ENCODE peak calls at places on chromosome 19, in four cellular contexts. One of them, this sample, is unnamed.

GRCh38 chr19:14563989-14564650 is 7.7 kb downstream of the NDUFB7 start:
- DNase-seq in AG09319: no peak
- DNase-seq in DND-41: peak; percentile 74
- DNase-seq in lung: no peak
- DNase-seq in this sample: no peak

GRCh38 chr19:16893686-16893990 is 4.8 kb downstream of the F2RL3 start:
- DNase-seq in DND-41: no peak
- DNase-seq in lung: no peak
- DNase-seq in AG09319: no peak
- DNase-seq in this sample: no peak

GRCh38 chr19:49145485-49146407 is 9.4 kb downstream of the HRC start:
- DNase-seq in DND-41: peak; percentile 68
- DNase-seq in lung: peak; percentile 78
- DNase-seq in AG09319: no peak
- DNase-seq in this sample: no peak

GRCh38 chr19:29667941-29668340 is 2.7 kb downstream of the PLEKHF1 start:
- DNase-seq in lung: no peak
- DNase-seq in AG09319: no peak
- DNase-seq in DND-41: peak; percentile 82
- DNase-seq in this sample: no peak

GRCh38 chr19:17553256-17553655 is 2.2 kb upstream of the COLGALT1 start:
- DNase-seq in DND-41: peak; percentile 53
- DNase-seq in lung: peak; percentile 51
- DNase-seq in AG09319: peak; percentile 81
- DNase-seq in this sample: peak; percentile 93

GRCh38 chr19:39408392-39409206 is 2.0 kb downstream of the ZFP36 start:
- DNase-seq in lung: no peak
- DNase-seq in DND-41: no peak
- DNase-seq in AG09319: no peak
- DNase-seq in this sample: no peak

GRCh38 chr19:344625-345319 is at the start of gene MIER2:
- DNase-seq in DND-41: peak; percentile 92
- DNase-seq in lung: peak; percentile 78
- DNase-seq in AG09319: peak; percentile 34
- DNase-seq in this sample: peak; percentile 28

GRCh38 chr19:44621367-44621766 is 8.0 kb downstream of the IGSF23 start:
- DNase-seq in lung: no peak
- DNase-seq in AG09319: no peak
- DNase-seq in DND-41: no peak
- DNase-seq in this sample: no peak

GRCh38 chr19:49210108-49210900 is 52.7 kb downstream of the TRPM4 start:
- DNase-seq in AG09319: no peak
- DNase-seq in DND-41: peak; percentile 26
- DNase-seq in lung: no peak
- DNase-seq in this sample: no peak

GRCh38 chr19:53927745-53928144 is 18.7 kb downstream of the CACNG7 start:
- DNase-seq in lung: no peak
- DNase-seq in AG09319: peak; percentile 8
- DNase-seq in DND-41: peak; percentile 76
- DNase-seq in this sample: peak; percentile 60

GRCh38 chr19:1819976-1820255 is 7.8 kb upstream of the ATP8B3 start:
- DNase-seq in DND-41: no peak
- DNase-seq in lung: no peak
- DNase-seq in AG09319: no peak
- DNase-seq in this sample: no peak

GRCh38 chr19:50633973-50634372 is 5.7 kb downstream of the SYT3 start:
- DNase-seq in DND-41: no peak
- DNase-seq in lung: no peak
- DNase-seq in AG09319: no peak
- DNase-seq in this sample: no peak

GRCh38 chr19:18915639-18916038 is 3.5 kb downstream of the COPE start:
- DNase-seq in DND-41: peak; percentile 50
- DNase-seq in lung: no peak
- DNase-seq in AG09319: no peak
- DNase-seq in this sample: no peak

GRCh38 chr19:47161876-47162489 is 31.3 kb downstream of the SAE1 start:
- DNase-seq in AG09319: no peak
- DNase-seq in DND-41: no peak
- DNase-seq in lung: no peak
- DNase-seq in this sample: no peak

GRCh38 chr19:35154535-35155406 is at the start of gene FXYD5:
- DNase-seq in lung: peak; percentile 63
- DNase-seq in AG09319: peak; percentile 34
- DNase-seq in DND-41: peak; percentile 78
- DNase-seq in this sample: no peak

GRCh38 chr19:35247526-35248309 is 1.1 kb upstream of the LSR start:
- DNase-seq in AG09319: no peak
- DNase-seq in DND-41: no peak
- DNase-seq in lung: peak; percentile 88
- DNase-seq in this sample: no peak

GRCh38 chr19:5339950-5340636 is 519 bp downstream of the PTPRS start:
- DNase-seq in DND-41: no peak
- DNase-seq in lung: no peak
- DNase-seq in AG09319: no peak
- DNase-seq in this sample: no peak

GRCh38 chr19:28608292-28608691 is 604.7 kb downstream of the UQCRFS1 start:
- DNase-seq in AG09319: no peak
- DNase-seq in DND-41: no peak
- DNase-seq in lung: no peak
- DNase-seq in this sample: no peak

GRCh38 chr19:5210556-5210955 is 130.1 kb downstream of the PTPRS start:
- DNase-seq in AG09319: no peak
- DNase-seq in lung: no peak
- DNase-seq in DND-41: no peak
- DNase-seq in this sample: no peak

GRCh38 chr19:15769586-15769985 is 17.9 kb upstream of the OR10H5 start:
- DNase-seq in DND-41: peak; percentile 49
- DNase-seq in lung: no peak
- DNase-seq in AG09319: no peak
- DNase-seq in this sample: no peak

GRCh38 chr19:21321996-21322395 is 7.2 kb downstream of the ZNF708 start:
- DNase-seq in AG09319: no peak
- DNase-seq in DND-41: no peak
- DNase-seq in lung: no peak
- DNase-seq in this sample: no peak

GRCh38 chr19:18780631-18781030 is 10.5 kb downstream of the COMP start:
- DNase-seq in DND-41: no peak
- DNase-seq in lung: no peak
- DNase-seq in AG09319: no peak
- DNase-seq in this sample: no peak

GRCh38 chr19:54432144-54432738 is 16.8 kb upstream of the LENG8 start:
- DNase-seq in AG09319: no peak
- DNase-seq in DND-41: no peak
- DNase-seq in lung: no peak
- DNase-seq in this sample: no peak

GRCh38 chr19:10093295-10094186 is 7.4 kb downstream of the SHFL start:
- DNase-seq in DND-41: peak; percentile 30
- DNase-seq in lung: no peak
- DNase-seq in AG09319: no peak
- DNase-seq in this sample: no peak

GRCh38 chr19:29630661-29631060 is 24.6 kb downstream of the POP4 start:
- DNase-seq in DND-41: no peak
- DNase-seq in lung: no peak
- DNase-seq in AG09319: no peak
- DNase-seq in this sample: no peak

GRCh38 chr19:8324186-8325050 is 3.1 kb downstream of the RPS28 start:
- DNase-seq in lung: no peak
- DNase-seq in AG09319: no peak
- DNase-seq in DND-41: peak; percentile 29
- DNase-seq in this sample: no peak

GRCh38 chr19:2634960-2635359 is 67.5 kb downstream of the GNG7 start:
- DNase-seq in lung: no peak
- DNase-seq in AG09319: no peak
- DNase-seq in DND-41: no peak
- DNase-seq in this sample: no peak

GRCh38 chr19:29449371-29449770 is 76.4 kb upstream of the VSTM2B start:
- DNase-seq in AG09319: no peak
- DNase-seq in lung: peak; percentile 16
- DNase-seq in DND-41: no peak
- DNase-seq in this sample: no peak

GRCh38 chr19:18059902-18060301 is 26.8 kb downstream of the IL12RB1 start:
- DNase-seq in lung: no peak
- DNase-seq in AG09319: no peak
- DNase-seq in DND-41: no peak
- DNase-seq in this sample: no peak

GRCh38 chr19:38878575-38879399 is 712 bp upstream of the RINL start:
- DNase-seq in AG09319: no peak
- DNase-seq in DND-41: no peak
- DNase-seq in lung: no peak
- DNase-seq in this sample: no peak

GRCh38 chr19:38676023-38676877 is 28.8 kb downstream of the ACTN4 start:
- DNase-seq in lung: no peak
- DNase-seq in DND-41: no peak
- DNase-seq in AG09319: no peak
- DNase-seq in this sample: no peak

GRCh38 chr19:21835810-21836444 is at the start of gene ZNF43:
- DNase-seq in lung: peak; percentile 97
- DNase-seq in AG09319: peak; percentile 80
- DNase-seq in DND-41: peak; percentile 97
- DNase-seq in this sample: peak; percentile 90

GRCh38 chr19:30047355-30047895 is 105.4 kb downstream of the URI1 start:
- DNase-seq in lung: no peak
- DNase-seq in AG09319: no peak
- DNase-seq in DND-41: no peak
- DNase-seq in this sample: no peak

GRCh38 chr19:46604781-46605355 is 3.7 kb downstream of the CALM3 start:
- DNase-seq in lung: no peak
- DNase-seq in AG09319: no peak
- DNase-seq in DND-41: no peak
- DNase-seq in this sample: no peak

GRCh38 chr19:15629003-15629880 is 11.5 kb upstream of the CYP4F3 start:
- DNase-seq in DND-41: peak; percentile 80
- DNase-seq in lung: peak; percentile 83
- DNase-seq in AG09319: peak; percentile 0
- DNase-seq in this sample: no peak

GRCh38 chr19:50231821-50232220 is 28.4 kb downstream of the MYH14 start:
- DNase-seq in AG09319: no peak
- DNase-seq in DND-41: no peak
- DNase-seq in lung: no peak
- DNase-seq in this sample: no peak

GRCh38 chr19:32309711-32310390 is 35.6 kb upstream of the ZNF507 start:
- DNase-seq in lung: no peak
- DNase-seq in DND-41: no peak
- DNase-seq in AG09319: no peak
- DNase-seq in this sample: no peak

GRCh38 chr19:44851427-44851826 is 5.3 kb downstream of the NECTIN2 start:
- DNase-seq in lung: no peak
- DNase-seq in DND-41: no peak
- DNase-seq in AG09319: no peak
- DNase-seq in this sample: no peak

GRCh38 chr19:13018037-13018914 is 23.0 kb downstream of the NFIX start:
- DNase-seq in lung: no peak
- DNase-seq in DND-41: no peak
- DNase-seq in AG09319: no peak
- DNase-seq in this sample: peak; percentile 55

GRCh38 chr19:13015361-13016231 is 20.3 kb downstream of the NFIX start:
- DNase-seq in AG09319: no peak
- DNase-seq in lung: no peak
- DNase-seq in DND-41: no peak
- DNase-seq in this sample: no peak

GRCh38 chr19:13016245-13016627 is 21.0 kb downstream of the NFIX start:
- DNase-seq in AG09319: no peak
- DNase-seq in lung: no peak
- DNase-seq in DND-41: no peak
- DNase-seq in this sample: no peak

GRCh38 chr19:13017306-13018036 is 22.2 kb downstream of the NFIX start:
- DNase-seq in lung: no peak
- DNase-seq in DND-41: no peak
- DNase-seq in AG09319: no peak
- DNase-seq in this sample: no peak

GRCh38 chr19:13016628-13017305 is 21.5 kb downstream of the NFIX start:
- DNase-seq in DND-41: no peak
- DNase-seq in lung: no peak
- DNase-seq in AG09319: no peak
- DNase-seq in this sample: no peak
- TF ChIP-seq CTCF in DND-41: no peak
- TF ChIP-seq CTCF in lung: no peak
- TF ChIP-seq CTCF in AG09319: no peak
- TF ChIP-seq CTCF in this sample: no peak

DNA sequence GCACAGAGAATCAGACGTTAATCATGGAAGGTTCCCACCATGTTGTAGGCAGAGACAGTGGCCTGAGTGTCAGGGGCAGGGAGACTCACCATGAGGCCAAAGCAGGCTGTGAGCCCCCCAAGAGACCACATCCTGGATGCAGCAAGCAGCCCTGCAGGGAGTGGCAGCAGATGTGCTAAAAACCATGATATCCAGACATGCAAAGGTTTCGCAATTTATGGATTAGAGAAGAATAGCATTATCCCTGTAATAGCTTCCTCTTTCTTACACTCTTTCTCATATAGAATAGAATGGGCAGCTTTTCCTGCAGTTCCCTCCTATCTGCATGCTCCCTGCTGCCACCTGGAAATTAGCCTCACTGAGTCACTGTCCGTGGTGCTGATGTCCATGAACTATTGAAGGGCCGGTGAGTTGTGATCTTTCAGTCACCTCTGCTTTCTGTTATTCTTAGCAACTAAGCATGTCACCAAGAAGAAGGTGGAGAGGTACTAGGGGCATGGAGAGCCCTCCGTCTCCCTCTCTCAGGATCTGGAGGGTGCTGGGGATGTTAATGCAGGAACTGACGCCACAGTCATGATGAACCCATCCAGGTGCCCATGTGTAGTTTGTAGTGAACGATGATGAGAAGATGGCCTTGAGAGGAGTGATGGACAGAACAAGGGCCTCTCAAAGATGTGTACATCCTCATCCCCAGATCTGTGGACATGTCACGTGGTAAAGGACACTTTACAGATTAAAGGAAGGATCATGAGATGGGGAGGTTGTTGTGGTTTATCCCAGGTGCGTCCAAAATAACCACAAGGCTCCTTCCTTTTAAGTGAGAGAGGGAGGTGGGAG is 9.9 kb downstream of the CEACAM4 start:
- DNase-seq in DND-41: peak; percentile 51
- DNase-seq in AG09319: no peak
- DNase-seq in lung: peak; percentile 28
- DNase-seq in this sample: no peak
- TF ChIP-seq CTCF in DND-41: no peak
- TF ChIP-seq CTCF in AG09319: no peak
- TF ChIP-seq CTCF in lung: no peak
- TF ChIP-seq CTCF in this sample: no peak

DNA sequence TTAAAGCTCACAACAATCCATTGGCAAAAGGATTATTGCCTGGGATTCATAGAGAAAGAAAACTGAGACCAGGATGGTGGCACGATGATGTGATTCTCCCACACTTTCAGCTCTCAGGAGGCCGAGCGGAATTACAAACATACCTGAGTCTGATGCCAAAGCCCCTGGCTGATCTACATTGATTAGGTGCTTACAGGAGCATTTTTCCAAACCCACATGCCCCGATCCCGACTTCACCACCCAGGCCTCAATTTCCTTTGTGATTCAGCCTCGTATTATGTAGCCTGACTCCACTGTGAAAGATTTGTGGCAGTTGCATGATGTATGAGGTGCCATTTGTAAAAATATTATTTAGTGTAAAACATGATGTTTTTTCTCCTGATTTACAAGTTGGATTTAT is 118.1 kb downstream of the TSHZ3 start:
- DNase-seq in lung: no peak
- DNase-seq in AG09319: no peak
- DNase-seq in DND-41: no peak
- DNase-seq in this sample: peak; percentile 24
- TF ChIP-seq CTCF in lung: no peak
- TF ChIP-seq CTCF in AG09319: no peak
- TF ChIP-seq CTCF in DND-41: no peak
- TF ChIP-seq CTCF in this sample: no peak

GRCh38 chr19:11155373-11156120 is at the start of gene SPC24:
- DNase-seq in AG09319: peak; percentile 98
- DNase-seq in lung: peak; percentile 96
- DNase-seq in DND-41: peak; percentile 99
- DNase-seq in this sample: peak; percentile 97
- TF ChIP-seq CTCF in AG09319: no peak
- TF ChIP-seq CTCF in lung: no peak
- TF ChIP-seq CTCF in DND-41: peak; percentile 41
- TF ChIP-seq CTCF in this sample: no peak

This sample was measured in astrocyte of the cerebellum.